ENCODE peak calls at places on chromosomes 16 and 17, in four cellular contexts. E is nucleus accumbens; X is NCI-H1694; A is stimulated activated CD4-positive, alpha-beta T cell treated with anti-CD3 and anti-CD28 coated beads, Interleukin-4, amount 100 ng/mL, for 4 hours. R is an unnamed sample.

GRCh38 chr17:43401293-43401692 is 2.5 kb downstream of the ARL4D start:
- DNase-seq in E (no peak), X (no peak), A (no peak), R (no peak)

GRCh38 chr16:12027091-12027490 is 50.6 kb downstream of the SNX29 start:
- DNase-seq in E (no peak), X (no peak), A (no peak), R (no peak)

GRCh38 chr16:59527206-59527997 is 793.3 kb upstream of the GOT2 start:
- DNase-seq in E (no peak), X (no peak), A (no peak), R (no peak)

GRCh38 chr17:38809828-38810227 is 10.5 kb upstream of the PIP4K2B start:
- DNase-seq in E (no peak), X (no peak), A (no peak), R (peak)

GRCh38 chr16:3983081-3983520 is 102.6 kb upstream of the CREBBP start:
- DNase-seq in E (peak), X (peak), A (peak), R (peak)

GRCh38 chr17:42103221-42103954 is 5.1 kb upstream of the ZNF385C start:
- DNase-seq in E (no peak), X (no peak), A (no peak), R (no peak)

GRCh38 chr17:39225974-39226683 is 384 bp upstream of the STAC2 start:
- DNase-seq in E (no peak), X (peak), A (peak), R (peak)

GRCh38 chr16:88194397-88195020 is 188.2 kb upstream of the ZNF469 start:
- DNase-seq in E (peak), X (peak), A (no peak), R (peak)

GRCh38 chr16:49620158-49620867 is 235.6 kb downstream of the ZNF423 start:
- DNase-seq in E (no peak), X (no peak), A (no peak), R (no peak)

GRCh38 chr16:30016555-30017276 is 5.9 kb upstream of the DOC2A start:
- DNase-seq in E (no peak), X (no peak), A (no peak), R (no peak)

GRCh38 chr17:28686296-28686695 is 24.3 kb downstream of the SUPT6H start:
- DNase-seq in E (no peak), X (no peak), A (no peak), R (no peak)

GRCh38 chr17:4559139-4559791 is 1.1 kb downstream of the GGT6 start:
- DNase-seq in E (no peak), X (no peak), A (no peak), R (no peak)

R was measured in head of caudate nucleus.